ENCODE peak calls at places on chromosomes 4 and X, in ten cellular contexts. C is brain microvascular endothelial cell, G is pancreas, Z is DND-41, L is fibroblast of mammary gland, H is IMR-90, I is kidney epithelial cell, V is ovary, A is esophagus squamous epithelium, M is neural progenitor cell. T is an unnamed sample.

GRCh38 chr4:112916868-112917267 is 132.6 kb upstream of the ANK2 start:
- DNase-seq in C (peak; percentile 69), G (no peak), Z (no peak), L (no peak), H (peak; percentile 18), I (no peak), V (no peak), A (no peak), M (no peak), T (no peak)

GRCh38 chr4:75598390-75598789 is 31.9 kb downstream of the CDKL2 start:
- DNase-seq in C (no peak), G (no peak), Z (no peak), L (peak; percentile 38), H (peak; percentile 39), I (peak; percentile 55), V (no peak), A (no peak), M (no peak), T (peak; percentile 41)

GRCh38 chr4:171928336-171928735 is 115.1 kb downstream of the GALNTL6 start:
- DNase-seq in C (no peak), G (no peak), Z (no peak), L (no peak), H (no peak), I (no peak), V (no peak), A (no peak), M (no peak), T (no peak)

GRCh38 chrX:16797358-16797757 is 11.1 kb downstream of the TXLNG start:
- DNase-seq in C (no peak), G (no peak), Z (no peak), L (peak; percentile 80), H (peak; percentile 57), I (no peak), V (no peak), A (no peak), M (no peak), T (no peak)

GRCh38 chr4:1274871-1275270 is 14.8 kb upstream of the MAEA start:
- DNase-seq in C (no peak), G (no peak), Z (no peak), L (no peak), H (no peak), I (no peak), V (no peak), A (no peak), M (no peak), T (no peak)

GRCh38 chr4:26206981-26207380 is 113.8 kb upstream of the RBPJ start:
- DNase-seq in C (no peak), G (no peak), Z (no peak), L (peak; percentile 53), H (no peak), I (no peak), V (no peak), A (no peak), M (no peak), T (no peak)

GRCh38 chr4:5647351-5647750 is 61.0 kb downstream of the EVC2 start:
- DNase-seq in C (no peak), G (no peak), Z (no peak), L (no peak), H (no peak), I (no peak), V (no peak), A (no peak), M (no peak), T (no peak)

GRCh38 chr4:142528433-142528832 is 317.7 kb downstream of the INPP4B start:
- DNase-seq in C (no peak), G (no peak), Z (no peak), L (peak; percentile 16), H (no peak), I (no peak), V (no peak), A (no peak), M (no peak), T (no peak)

GRCh38 chrX:111447298-111447697 is 35.3 kb upstream of the DCX start:
- DNase-seq in C (no peak), G (no peak), Z (peak; percentile 15), L (peak; percentile 25), H (no peak), I (no peak), V (no peak), A (no peak), M (peak; percentile 81), T (peak; percentile 30)

GRCh38 chr4:147709999-147710398 is 21.9 kb upstream of the ARHGAP10 start:
- DNase-seq in C (peak; percentile 56), G (no peak), Z (no peak), L (peak; percentile 82), H (peak; percentile 76), I (no peak), V (no peak), A (no peak), M (no peak), T (no peak)

GRCh38 chr4:1767770-1768366 is 25.2 kb upstream of the FGFR3 start:
- DNase-seq in C (no peak), G (peak; percentile 60), Z (no peak), L (peak; percentile 20), H (peak; percentile 8), I (no peak), V (no peak), A (no peak), M (peak; percentile 78), T (no peak)

GRCh38 chr4:4260185-4260751 is 12.2 kb upstream of the TMEM128 start:
- DNase-seq in C (peak; percentile 35), G (no peak), Z (no peak), L (peak; percentile 65), H (peak; percentile 63), I (no peak), V (no peak), A (no peak), M (no peak), T (peak; percentile 63)
- TF ChIP-seq CTCF in C (peak; percentile 45), G (no peak), Z (peak; percentile 71), L (peak; percentile 49), H (peak; percentile 59), I (peak; percentile 34), V (no peak), A (peak; percentile 18), M (peak; percentile 7), T (peak; percentile 22)

GRCh38 chrX:18886005-18886343 is 97.9 kb downstream of the PHKA2 start:
- DNase-seq in C (no peak), G (no peak), Z (no peak), L (no peak), H (no peak), I (no peak), V (no peak), A (no peak), M (no peak), T (no peak)

GRCh38 chrX:18886344-18887161 is 97.4 kb downstream of the PHKA2 start:
- DNase-seq in C (peak; percentile 33), G (peak; percentile 53), Z (no peak), L (peak; percentile 58), H (peak; percentile 23), I (no peak), V (peak; percentile 78), A (no peak), M (peak; percentile 69), T (peak; percentile 90)

GRCh38 chrX:18884916-18885315 is 99.0 kb downstream of the PHKA2 start:
- DNase-seq in C (no peak), G (no peak), Z (no peak), L (no peak), H (peak; percentile 5), I (no peak), V (no peak), A (no peak), M (no peak), T (peak; percentile 17)

GRCh38 chrX:18883961-18884765 is 99.8 kb downstream of the PHKA2 start:
- DNase-seq in C (no peak), G (no peak), Z (no peak), L (no peak), H (no peak), I (no peak), V (no peak), A (no peak), M (no peak), T (peak; percentile 10)

DNA sequence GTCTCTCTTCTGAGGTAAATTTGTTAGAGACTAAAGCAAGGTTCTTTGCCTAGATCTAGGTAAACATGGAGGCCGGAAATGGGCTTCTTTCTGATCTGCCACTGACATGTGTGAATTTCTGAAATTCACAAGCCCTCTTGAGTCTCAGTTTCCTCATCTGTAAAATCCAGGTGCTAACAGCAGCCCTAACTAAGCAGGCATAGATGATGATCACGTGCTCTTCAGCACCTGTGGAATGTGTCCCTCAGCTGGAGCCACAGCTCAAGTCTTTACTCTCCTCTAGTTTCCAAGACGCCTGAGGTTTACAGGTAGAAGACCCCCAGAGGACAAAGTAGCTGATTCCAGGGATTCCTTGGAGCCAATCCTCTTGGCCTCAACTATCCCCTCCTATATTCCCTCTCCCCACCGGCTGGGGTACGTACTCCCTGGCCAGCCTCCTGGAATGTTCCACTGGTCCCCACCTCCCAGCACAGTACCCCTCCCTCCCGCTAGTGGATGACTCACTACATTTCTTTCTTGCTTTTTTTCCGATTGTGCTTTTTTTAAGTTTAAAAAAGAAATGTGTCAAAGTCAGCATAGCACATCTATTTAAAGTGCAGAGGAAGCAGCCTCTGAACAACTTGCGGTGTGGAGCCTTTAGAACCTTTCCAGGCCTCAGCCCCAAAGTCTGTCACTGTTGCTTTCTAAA is 98.5 kb downstream of the PHKA2 start:
- DNase-seq in C (no peak), G (no peak), Z (no peak), L (peak; percentile 5), H (peak; percentile 7), I (no peak), V (no peak), A (no peak), M (no peak), T (peak; percentile 64)
- H3K4me3 ChIP-seq in C (peak overlapping the region; percentile 45), G (peak overlapping the region; percentile 39), Z (no peak overlapping the region), L (no peak overlapping the region), H (no peak overlapping the region), I (no peak overlapping the region), V (peak overlapping the region; percentile 34), A (no peak overlapping the region), M (no peak overlapping the region), T (peak overlapping the region; percentile 73)

DNA sequence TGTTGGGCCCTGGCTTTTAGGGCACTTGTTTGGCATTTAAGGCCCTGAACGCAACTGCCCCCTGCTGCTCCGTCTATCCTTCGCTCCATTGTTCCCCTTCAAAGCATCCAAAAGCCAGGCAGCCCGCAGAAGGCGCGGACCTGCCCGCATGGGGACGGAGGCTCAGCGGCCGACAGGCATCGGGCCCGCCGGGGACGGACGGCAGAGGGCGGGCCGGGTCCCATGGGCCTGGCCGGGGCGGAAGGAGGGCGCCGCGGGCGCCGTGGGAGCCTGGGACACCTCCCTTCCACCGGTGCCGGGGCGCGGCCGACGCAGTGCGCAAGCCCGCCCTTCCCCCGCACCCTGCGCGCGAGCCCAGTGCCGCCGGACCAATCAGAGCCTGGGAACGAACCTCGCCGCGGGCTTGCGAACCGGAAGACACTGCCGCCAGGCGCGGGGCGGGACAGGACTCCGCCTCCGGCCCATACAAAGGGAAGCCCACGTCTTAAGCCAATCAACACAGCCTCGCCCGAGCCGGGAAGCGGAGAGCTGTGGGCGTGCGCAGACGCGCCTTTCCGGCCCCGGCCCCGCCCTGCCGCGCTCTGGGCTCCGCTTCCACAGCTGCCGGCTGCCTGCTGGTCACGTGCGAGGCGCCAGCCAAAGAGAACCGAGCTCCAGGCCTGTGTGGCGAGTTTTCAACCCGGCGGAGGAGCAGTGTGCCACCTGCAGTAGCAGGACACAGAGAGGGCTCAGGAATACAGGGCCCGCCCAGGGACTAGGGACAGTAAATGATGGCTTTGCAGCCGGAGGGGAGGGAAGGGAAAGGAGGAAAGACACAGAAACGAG is 2.1 kb upstream of the ARHGAP4 start:
- DNase-seq in C (peak; percentile 95), G (peak; percentile 93), Z (peak; percentile 96), L (peak; percentile 98), H (peak; percentile 98), I (peak; percentile 91), V (peak; percentile 98), A (peak; percentile 74), M (peak; percentile 97), T (peak; percentile 99)
- TF ChIP-seq CTCF in C (peak; percentile 24), G (no peak), Z (peak; percentile 24), L (peak; percentile 11), H (no peak), I (peak; percentile 16), V (no peak), A (peak; percentile 17), M (no peak), T (no peak)

GRCh38 chr4:8435656-8436121 is 4.8 kb downstream of the ACOX3 start:
- DNase-seq in C (no peak), G (no peak), Z (peak; percentile 47), L (no peak), H (peak; percentile 15), I (no peak), V (no peak), A (no peak), M (no peak), T (peak; percentile 86)
- H3K4me3 ChIP-seq in C (no peak overlapping the region), G (peak overlapping the region; percentile 25), Z (no peak overlapping the region), L (peak overlapping the region; percentile 43), H (peak overlapping the region; percentile 30), I (no peak overlapping the region), V (peak overlapping the region; percentile 30), A (peak overlapping the region; percentile 26), M (no peak overlapping the region), T (peak overlapping the region; percentile 79)